ENCODE peak calls at places on chromosome 17, in nine cellular contexts. F, T, U, B, X, Z, M, G and S are unnamed samples.

GRCh38 chr17:83101805-83102480 is 22.5 kb downstream of the METRNL start:
- DNase-seq in F (no peak), T (no peak), U (no peak), B (no peak), X (peak; percentile 89), Z (no peak), M (peak; percentile 57), G (no peak), S (no peak)

GRCh38 chr17:43967251-43967875 is 13.6 kb upstream of the PYY start:
- DNase-seq in F (no peak), T (no peak), U (no peak), B (no peak), X (no peak), Z (no peak), M (no peak), G (no peak), S (no peak)

GRCh38 chr17:78316867-78317816 is 42.7 kb downstream of the SOCS3 start:
- DNase-seq in F (no peak), T (no peak), U (no peak), B (peak; percentile 82), X (peak; percentile 91), Z (no peak), M (no peak), G (no peak), S (no peak)

GRCh38 chr17:76219670-76220383 is 20.5 kb downstream of the RNF157 start:
- DNase-seq in F (no peak), T (no peak), U (no peak), B (no peak), X (no peak), Z (no peak), M (no peak), G (no peak), S (no peak)

GRCh38 chr17:44914698-44915271 is 515 bp downstream of the GFAP start:
- DNase-seq in F (no peak), T (no peak), U (no peak), B (no peak), X (no peak), Z (no peak), M (no peak), G (no peak), S (no peak)

GRCh38 chr17:56521439-56522141 is 71.9 kb upstream of the NOG start:
- DNase-seq in F (no peak), T (no peak), U (no peak), B (no peak), X (no peak), Z (no peak), M (no peak), G (no peak), S (no peak)

GRCh38 chr17:83182620-83183063 is 103.2 kb downstream of the METRNL start:
- DNase-seq in F (no peak), T (no peak), U (no peak), B (no peak), X (no peak), Z (no peak), M (no peak), G (no peak), S (no peak)

GRCh38 chr17:42669705-42670198 is 7.0 kb downstream of the PLEKHH3 start:
- DNase-seq in F (no peak), T (no peak), U (no peak), B (no peak), X (no peak), Z (no peak), M (no peak), G (no peak), S (no peak)

GRCh38 chr17:66313325-66313724 is 10.9 kb downstream of the PRKCA start:
- DNase-seq in F (no peak), T (no peak), U (no peak), B (no peak), X (no peak), Z (no peak), M (no peak), G (no peak), S (no peak)

GRCh38 chr17:77489239-77489897 is 348.6 kb downstream of the SEC14L1 start:
- DNase-seq in F (no peak), T (no peak), U (no peak), B (no peak), X (no peak), Z (no peak), M (no peak), G (no peak), S (no peak)

GRCh38 chr17:3798273-3799180 is 2.5 kb downstream of the ITGAE start:
- DNase-seq in F (no peak), T (no peak), U (no peak), B (no peak), X (no peak), Z (no peak), M (no peak), G (no peak), S (no peak)

GRCh38 chr17:61495161-61495857 is 43.1 kb downstream of the TBX4 start:
- DNase-seq in F (no peak), T (no peak), U (no peak), B (peak; percentile 45), X (no peak), Z (no peak), M (no peak), G (no peak), S (no peak)

GRCh38 chr17:65278050-65278819 is 141.1 kb downstream of the RGS9 start:
- DNase-seq in F (no peak), T (no peak), U (peak; percentile 55), B (peak; percentile 42), X (peak; percentile 83), Z (peak; percentile 1), M (peak; percentile 58), G (no peak), S (no peak)

GRCh38 chr17:34626141-34626681 is 46.8 kb downstream of the TMEM132E start:
- DNase-seq in F (no peak), T (no peak), U (no peak), B (no peak), X (no peak), Z (no peak), M (no peak), G (no peak), S (no peak)